ENCODE peak calls at places on chromosome 18, in five cellular contexts. One of them, this sample, is unnamed.
A peak's percentile ranks its signal among the peaks of the same experiment; 100 is the strongest.

GRCh38 chr18:48575658-48576453 is 37.0 kb downstream of the CTIF start:
- DNase-seq in GM13976: no peak
- DNase-seq in WTC11: no peak
- DNase-seq in HEK293T: no peak
- DNase-seq in T-helper 9 cell: no peak
- DNase-seq in this sample: no peak

GRCh38 chr18:58886864-58887612 is 22.4 kb downstream of the ZNF532 start:
- DNase-seq in GM13976: no peak
- DNase-seq in HEK293T: no peak
- DNase-seq in T-helper 9 cell: no peak
- DNase-seq in WTC11: no peak
- DNase-seq in this sample: no peak

GRCh38 chr18:58915006-58915799 is 50.5 kb downstream of the ZNF532 start:
- DNase-seq in T-helper 9 cell: no peak
- DNase-seq in GM13976: no peak
- DNase-seq in HEK293T: peak; percentile 14
- DNase-seq in WTC11: no peak
- DNase-seq in this sample: no peak

GRCh38 chr18:45566025-45566740 is 49.1 kb upstream of the SLC14A2 start:
- DNase-seq in HEK293T: no peak
- DNase-seq in T-helper 9 cell: no peak
- DNase-seq in WTC11: no peak
- DNase-seq in GM13976: no peak
- DNase-seq in this sample: no peak

GRCh38 chr18:45589559-45590041 is 25.7 kb upstream of the SLC14A2 start:
- DNase-seq in WTC11: no peak
- DNase-seq in HEK293T: peak; percentile 50
- DNase-seq in T-helper 9 cell: no peak
- DNase-seq in GM13976: no peak
- DNase-seq in this sample: no peak

GRCh38 chr18:71237636-71238035 is 948.8 kb downstream of the SOCS6 start:
- DNase-seq in GM13976: no peak
- DNase-seq in WTC11: no peak
- DNase-seq in T-helper 9 cell: no peak
- DNase-seq in HEK293T: no peak
- DNase-seq in this sample: no peak

GRCh38 chr18:11983592-11983991 is 2.3 kb downstream of the IMPA2 start:
- DNase-seq in WTC11: peak; percentile 63
- DNase-seq in T-helper 9 cell: no peak
- DNase-seq in HEK293T: no peak
- DNase-seq in GM13976: no peak
- DNase-seq in this sample: no peak

GRCh38 chr18:57640236-57640635 is 18.6 kb upstream of the NARS1 start:
- DNase-seq in HEK293T: no peak
- DNase-seq in WTC11: no peak
- DNase-seq in GM13976: no peak
- DNase-seq in T-helper 9 cell: no peak
- DNase-seq in this sample: no peak

GRCh38 chr18:66621816-66622576 is 18.1 kb upstream of the CDH19 start:
- DNase-seq in HEK293T: no peak
- DNase-seq in WTC11: no peak
- DNase-seq in GM13976: no peak
- DNase-seq in T-helper 9 cell: no peak
- DNase-seq in this sample: no peak